ENCODE peak calls at places on chromosomes 7 and 10, in seven cellular contexts. R is left ventricle myocardium inferior; B is activated naive CD8-positive, alpha-beta T cell treated with anti-CD3 and anti-CD28 coated beads, Interleukin-2, amount 50 U/mL, for 24 hours; W is activated T-cell treated with anti-CD3 and anti-CD28 coated beads for 48 hours; Q is ovary; L is stimulated activated CD8-positive, alpha-beta memory T cell treated with anti-CD3 and anti-CD28 coated beads, Interleukin-15, amount 100 ng/mL, for 24 hours; C is endothelial cell. O is an unnamed sample.

GRCh38 chr10:79068203-79068561 is 584 bp upstream of the ZMIZ1 start:
- DNase-seq in W (no peak), L (no peak), R (no peak), C (peak), Q (no peak), B (peak), O (peak)

GRCh38 chr7:88095-88926 is 104.1 kb upstream of the FAM20C start:
- DNase-seq in L (no peak), C (peak), B (no peak), W (no peak), R (no peak), Q (no peak), O (no peak)

GRCh38 chr7:116271161-116271979 is 61.0 kb downstream of the TES start:
- DNase-seq in W (no peak), L (no peak), Q (no peak), C (no peak), B (no peak), R (no peak), O (no peak)

GRCh38 chr7:100603697-100604077 is 1.5 kb downstream of the PCOLCE start:
- DNase-seq in C (no peak), Q (no peak), L (no peak), W (no peak), B (no peak), R (no peak), O (no peak)

GRCh38 chr10:22319559-22320558 is 1.0 kb upstream of the BMI1 start:
- DNase-seq in Q (no peak), L (no peak), R (no peak), W (no peak), B (no peak), C (no peak), O (peak)

GRCh38 chr10:72426982-72427381 is 72.3 kb upstream of the DNAJB12 start:
- DNase-seq in R (peak), L (no peak), W (no peak), Q (no peak), C (peak), B (no peak), O (no peak)

GRCh38 chr7:132475037-132475668 is 101.1 kb downstream of the PLXNA4 start:
- DNase-seq in B (no peak), W (no peak), L (no peak), R (no peak), Q (no peak), C (no peak), O (no peak)

GRCh38 chr7:44327981-44328380 is 2.6 kb upstream of the CAMK2B start:
- DNase-seq in L (no peak), R (no peak), C (no peak), B (no peak), Q (no peak), W (no peak), O (no peak)

GRCh38 chr7:23332881-23333612 is 33.9 kb downstream of the MALSU1 start:
- DNase-seq in W (no peak), C (no peak), R (peak), L (no peak), Q (peak), B (no peak), O (no peak)

GRCh38 chr7:1508277-1508758 is 4.1 kb upstream of the INTS1 start:
- DNase-seq in W (no peak), R (no peak), C (no peak), Q (no peak), L (no peak), B (no peak), O (peak)

GRCh38 chr7:7201583-7202374 is 19.4 kb downstream of the C1GALT1 start:
- DNase-seq in L (no peak), R (no peak), Q (no peak), C (peak), B (peak), W (no peak), O (peak)

GRCh38 chr10:71713135-71714040 is 6.2 kb downstream of the C10orf105 start:
- DNase-seq in C (no peak), L (no peak), W (no peak), R (peak), B (no peak), Q (peak), O (peak)

GRCh38 chr10:81042647-81043046 is 504.9 kb downstream of the SH2D4B start:
- DNase-seq in B (no peak), L (no peak), C (no peak), Q (no peak), W (no peak), R (no peak), O (no peak)

GRCh38 chr10:13633689-13634088 is 46.9 kb downstream of the PRPF18 start:
- DNase-seq in B (no peak), L (no peak), W (no peak), Q (no peak), C (no peak), R (peak), O (no peak)

GRCh38 chr7:45978010-45978681 is 57.1 kb upstream of the IGFBP3 start:
- DNase-seq in Q (no peak), C (no peak), B (no peak), L (no peak), R (no peak), W (peak), O (no peak)

GRCh38 chr10:60877066-60877776 is 66.8 kb downstream of the RHOBTB1 start:
- DNase-seq in R (no peak), L (no peak), B (no peak), W (no peak), C (no peak), Q (no peak), O (no peak)

GRCh38 chr7:55438765-55439525 is 73.8 kb downstream of the LANCL2 start:
- DNase-seq in B (no peak), Q (no peak), W (no peak), C (no peak), R (peak), L (no peak), O (peak)

GRCh38 chr10:49600781-49601400 is 9.2 kb upstream of the SLC18A3 start:
- DNase-seq in B (no peak), C (no peak), R (no peak), Q (no peak), W (no peak), L (no peak), O (no peak)

GRCh38 chr10:78742730-78743615 is 325.8 kb upstream of the ZMIZ1 start:
- DNase-seq in B (peak), C (peak), Q (no peak), W (no peak), L (no peak), R (no peak), O (peak)

GRCh38 chr7:43362652-43363428 is 220.1 kb upstream of the STK17A start:
- DNase-seq in R (no peak), W (no peak), Q (peak), B (no peak), C (peak), L (no peak), O (peak)

GRCh38 chr10:45505336-45505735 is 131.3 kb downstream of the ALOX5 start:
- DNase-seq in B (no peak), R (no peak), C (no peak), L (no peak), W (no peak), Q (no peak), O (no peak)

GRCh38 chr7:140238778-140239652 is 62.2 kb upstream of the KDM7A start:
- DNase-seq in R (no peak), Q (no peak), C (no peak), B (no peak), W (no peak), L (no peak), O (no peak)

GRCh38 chr10:123287594-123288247 is 133.5 kb downstream of the BUB3 start:
- DNase-seq in L (no peak), C (no peak), Q (no peak), R (no peak), B (peak), W (peak), O (no peak)

GRCh38 chr7:29844614-29845013 is 38.3 kb downstream of the WIPF3 start:
- DNase-seq in B (no peak), W (no peak), Q (no peak), C (no peak), L (no peak), R (no peak), O (no peak)

GRCh38 chr10:109282510-109282909 is 640.8 kb downstream of the XPNPEP1 start:
- DNase-seq in Q (no peak), B (no peak), W (no peak), C (no peak), R (no peak), L (no peak), O (no peak)

GRCh38 chr7:99143522-99143852 is 421 bp downstream of the SMURF1 start:
- DNase-seq in B (no peak), Q (no peak), W (no peak), C (no peak), L (no peak), R (no peak), O (no peak)

GRCh38 chr7:122300607-122301079 is 3.9 kb downstream of the FEZF1 start:
- DNase-seq in R (no peak), C (no peak), W (no peak), B (no peak), L (no peak), Q (no peak), O (no peak)

GRCh38 chr10:129963076-129963830 is 821 bp downstream of the EBF3 start:
- DNase-seq in L (no peak), W (no peak), Q (no peak), B (no peak), R (no peak), C (peak), O (no peak)

GRCh38 chr10:123781956-123782500 is 109.6 kb downstream of the CPXM2 start:
- DNase-seq in W (no peak), Q (no peak), C (no peak), B (no peak), R (no peak), L (no peak), O (no peak)

GRCh38 chr7:139749545-139749944 is 28.3 kb downstream of the HIPK2 start:
- DNase-seq in B (no peak), C (no peak), W (no peak), L (no peak), Q (no peak), R (no peak), O (no peak)

GRCh38 chr7:128912281-128912680 is 1.8 kb upstream of the KCP start:
- DNase-seq in Q (no peak), C (no peak), W (no peak), L (no peak), B (no peak), R (no peak), O (no peak)

GRCh38 chr7:87330942-87331341 is 14.5 kb upstream of the CROT start:
- DNase-seq in R (no peak), B (no peak), W (no peak), Q (no peak), C (no peak), L (no peak), O (peak)

GRCh38 chr10:68796609-68797008 is 30.7 kb upstream of the STOX1 start:
- DNase-seq in C (no peak), R (no peak), B (no peak), Q (no peak), W (no peak), L (no peak), O (no peak)

GRCh38 chr7:151429232-151429554 is 10.7 kb downstream of the CRYGN start:
- DNase-seq in B (no peak), L (no peak), R (no peak), W (no peak), C (no peak), Q (no peak), O (no peak)

GRCh38 chr10:29344073-29344820 is 55.4 kb downstream of the LYZL1 start:
- DNase-seq in B (no peak), R (no peak), L (no peak), Q (no peak), W (no peak), C (no peak), O (no peak)

GRCh38 chr7:65975814-65976445 is 6.1 kb downstream of the GUSB start:
- DNase-seq in Q (no peak), W (no peak), C (no peak), R (no peak), B (no peak), L (no peak), O (no peak)

O was measured in OCI-LY7.